ENCODE peak calls at places on chromosomes 12 and 14, in seven cellular contexts. A, E, V, H, Z, J and M are unnamed samples.

GRCh38 chr12:80195737-80196136 is 96.4 kb downstream of the OTOGL start:
- DNase-seq in V (no peak), E (no peak), A (no peak), Z (no peak), J (no peak), H (no peak), M (no peak)

GRCh38 chr14:102201776-102202175 is 62.1 kb downstream of the WDR20 start:
- DNase-seq in A (no peak), V (no peak), E (no peak), Z (no peak), J (no peak), H (no peak), M (no peak)

GRCh38 chr14:24139272-24139934 is 2.0 kb downstream of the EMC9 start:
- DNase-seq in H (no peak), J (no peak), V (no peak), Z (no peak), A (peak), E (no peak), M (no peak)

GRCh38 chr12:11778703-11779102 is 129.2 kb downstream of the ETV6 start:
- DNase-seq in J (no peak), H (no peak), Z (no peak), V (no peak), A (no peak), E (no peak), M (no peak)

GRCh38 chr14:52868911-52869611 is 77.7 kb upstream of the GNPNAT1 start:
- DNase-seq in A (no peak), H (no peak), Z (no peak), V (no peak), J (no peak), E (no peak), M (no peak)

GRCh38 chr14:69529563-69529962 is 45.0 kb downstream of the PLEKHD1 start:
- DNase-seq in H (no peak), E (no peak), A (no peak), Z (no peak), V (no peak), J (no peak), M (no peak)

GRCh38 chr14:76761198-76761848 is at the start of gene VASH1:
- DNase-seq in A (no peak), E (peak), V (peak), Z (peak), H (no peak), J (peak), M (peak)

GRCh38 chr12:13169255-13169654 is 27.3 kb upstream of the EMP1 start:
- DNase-seq in J (no peak), E (no peak), A (no peak), Z (no peak), H (no peak), V (no peak), M (no peak)

GRCh38 chr14:94345344-94346072 is 22.4 kb upstream of the SERPINA6 start:
- DNase-seq in H (no peak), V (no peak), Z (no peak), E (peak), A (peak), J (no peak), M (no peak)

GRCh38 chr12:3046441-3047200 is 30.6 kb upstream of the TSPAN9 start:
- DNase-seq in E (no peak), Z (no peak), J (peak), H (no peak), A (no peak), V (no peak), M (peak)

GRCh38 chr14:32784408-32784807 is 154.3 kb upstream of the NPAS3 start:
- DNase-seq in A (no peak), J (no peak), V (no peak), H (no peak), Z (no peak), E (no peak), M (no peak)

GRCh38 chr12:121513464-121514183 is 67.2 kb downstream of the KDM2B start:
- DNase-seq in Z (peak), A (peak), H (no peak), V (peak), E (peak), J (peak), M (peak)

GRCh38 chr12:107891967-107892366 is 117.5 kb downstream of the ASCL4 start:
- DNase-seq in V (no peak), J (no peak), E (no peak), Z (peak), A (no peak), H (no peak), M (no peak)

GRCh38 chr14:31842905-31843304 is 234.2 kb upstream of the ARHGAP5 start:
- DNase-seq in J (no peak), V (no peak), Z (no peak), E (no peak), A (no peak), H (no peak), M (no peak)

GRCh38 chr12:103855896-103856657 is 15.0 kb upstream of the NT5DC3 start:
- DNase-seq in Z (no peak), E (no peak), H (no peak), A (no peak), V (no peak), J (no peak), M (no peak)

GRCh38 chr12:67161322-67161918 is 107.7 kb upstream of the CAND1 start:
- DNase-seq in H (no peak), A (peak), J (peak), E (no peak), V (peak), Z (peak), M (no peak)

GRCh38 chr12:56880416-56881035 is 53.7 kb downstream of the SDR9C7 start:
- DNase-seq in H (no peak), A (no peak), J (no peak), V (no peak), Z (no peak), E (no peak), M (no peak)

GRCh38 chr12:108079731-108080130 is 49.4 kb upstream of the WSCD2 start:
- DNase-seq in E (no peak), Z (peak), J (no peak), H (no peak), V (no peak), A (no peak), M (no peak)

GRCh38 chr12:62866451-62867082 is 68.4 kb downstream of the PPM1H start:
- DNase-seq in J (no peak), Z (no peak), A (peak), E (no peak), H (no peak), V (no peak), M (peak)

GRCh38 chr12:9951026-9951652 is 19.0 kb upstream of the CLEC2A start:
- DNase-seq in J (no peak), H (peak), E (no peak), Z (no peak), V (no peak), A (no peak), M (no peak)

GRCh38 chr14:28765907-28766504 is 581 bp upstream of the FOXG1 start:
- DNase-seq in Z (peak), V (peak), H (no peak), J (peak), A (no peak), E (no peak), M (no peak)

GRCh38 chr12:3604750-3605638 is 114.0 kb downstream of the PRMT8 start:
- DNase-seq in A (no peak), V (peak), E (no peak), H (no peak), J (peak), Z (no peak), M (no peak)

GRCh38 chr14:85336257-85336656 is 193.7 kb upstream of the FLRT2 start:
- DNase-seq in Z (no peak), E (no peak), A (no peak), J (no peak), V (no peak), H (no peak), M (no peak)

GRCh38 chr14:71665781-71666180 is 266.4 kb upstream of the RGS6 start:
- DNase-seq in J (no peak), H (no peak), A (no peak), E (no peak), Z (no peak), V (no peak), M (no peak)

GRCh38 chr14:69921052-69921451 is 41.8 kb downstream of the SMOC1 start:
- DNase-seq in Z (no peak), V (no peak), A (no peak), E (no peak), H (no peak), J (no peak), M (no peak)

GRCh38 chr12:115840159-115840558 is 437.3 kb downstream of the MED13L start:
- DNase-seq in H (no peak), Z (no peak), E (no peak), V (no peak), J (no peak), A (peak), M (no peak)

GRCh38 chr12:41743835-41744234 is 400.8 kb downstream of the GXYLT1 start:
- DNase-seq in A (peak), Z (no peak), H (no peak), E (no peak), J (no peak), V (no peak), M (no peak)

GRCh38 chr14:56817396-56817921 is 7.2 kb upstream of the OTX2 start:
- DNase-seq in V (no peak), J (peak), Z (no peak), E (no peak), H (no peak), A (no peak), M (no peak)

GRCh38 chr14:68979722-68980552 is 835 bp upstream of the ACTN1 start:
- DNase-seq in E (no peak), Z (peak), A (no peak), H (no peak), V (no peak), J (peak), M (peak)

GRCh38 chr12:69479675-69480074 is 9.5 kb downstream of the FRS2 start:
- DNase-seq in E (no peak), J (no peak), H (no peak), Z (no peak), V (no peak), A (no peak), M (no peak)

GRCh38 chr12:5068126-5068525 is 24.4 kb downstream of the KCNA5 start:
- DNase-seq in H (no peak), E (no peak), Z (no peak), V (no peak), A (no peak), J (no peak), M (no peak)

GRCh38 chr14:105480807-105481801 is 5.6 kb upstream of the CRIP1 start:
- DNase-seq in V (peak), E (peak), A (peak), H (no peak), Z (peak), J (peak), M (peak)

GRCh38 chr12:67590122-67590795 is 58.3 kb upstream of the DYRK2 start:
- DNase-seq in H (no peak), A (no peak), V (peak), E (no peak), J (no peak), Z (no peak), M (no peak)

GRCh38 chr14:89915114-89915878 is 39.2 kb downstream of the EFCAB11 start:
- DNase-seq in A (peak), H (peak), V (peak), J (peak), Z (peak), E (peak), M (peak)

GRCh38 chr14:102323102-102323501 is 3.6 kb downstream of the ZNF839 start:
- DNase-seq in E (peak), V (peak), A (peak), Z (no peak), H (no peak), J (no peak), M (peak)

DNA sequence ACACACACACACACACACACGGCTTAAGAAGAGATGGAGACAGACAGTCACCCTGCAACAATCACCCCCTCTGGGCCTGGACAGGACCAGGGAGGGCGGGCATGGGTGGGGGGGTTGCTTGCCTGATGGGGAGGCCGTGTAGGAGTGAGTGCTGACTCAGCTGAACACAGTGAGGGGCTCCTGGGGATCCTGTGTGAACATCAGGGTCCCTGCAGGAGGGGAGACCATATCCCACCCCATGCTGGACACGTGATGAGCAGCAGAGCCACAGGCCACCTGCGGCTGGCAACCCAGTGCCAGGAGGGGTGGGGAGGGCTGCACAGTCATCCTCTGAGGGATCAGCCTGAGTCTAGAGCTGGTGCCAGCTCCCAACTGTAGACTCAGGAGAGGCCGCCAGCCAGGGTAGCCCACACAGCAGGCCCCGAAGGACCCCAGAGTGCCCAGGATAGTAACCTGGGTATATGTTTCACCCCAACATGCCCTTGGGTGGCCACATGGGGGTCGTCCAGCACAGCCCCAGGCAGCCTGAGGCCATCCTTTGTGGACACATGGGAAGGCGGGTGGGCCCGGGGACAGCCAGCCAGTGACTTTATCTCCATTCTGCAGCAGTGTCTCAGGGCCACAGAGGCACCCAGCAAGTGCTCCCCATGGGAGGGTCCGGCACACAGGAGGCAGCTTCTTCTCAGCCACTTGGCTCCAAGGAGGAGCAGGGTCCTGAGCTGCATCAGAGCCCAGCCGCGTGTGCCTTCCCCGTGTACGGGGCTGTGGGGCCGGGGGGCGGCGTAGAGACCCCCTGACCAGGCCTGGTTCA is 73.7 kb upstream of the SFSWAP start:
- DNase-seq in E (no peak), A (no peak), Z (peak), H (no peak), J (no peak), V (no peak), M (no peak)
- TF ChIP-seq JUND in E (no peak), A (no peak), Z (no peak), H (no peak), J (no peak), V (no peak), M (no peak)

GRCh38 chr14:67569651-67570290 is 30.3 kb downstream of the PIGH start:
- DNase-seq in E (no peak), J (no peak), H (no peak), Z (no peak), V (no peak), A (no peak), M (no peak)
- TF ChIP-seq JUND in E (no peak), J (no peak), H (no peak), Z (no peak), V (no peak), A (no peak), M (no peak)

GRCh38 chr12:120110550-120111501 is 5.7 kb downstream of the RAB35 start:
- DNase-seq in A (no peak), J (peak), V (no peak), E (no peak), Z (no peak), H (no peak), M (no peak)
- TF ChIP-seq JUND in A (no peak), J (no peak), V (no peak), E (no peak), Z (no peak), H (no peak), M (no peak)

GRCh38 chr14:75295491-75296338 is 17.1 kb downstream of the FOS start:
- DNase-seq in V (peak), E (no peak), J (peak), H (no peak), Z (peak), A (no peak), M (peak)

GRCh38 chr14:75295061-75295461 is 16.4 kb downstream of the FOS start:
- DNase-seq in V (peak), A (no peak), H (no peak), Z (peak), E (no peak), J (peak), M (no peak)

GRCh38 chr14:75292886-75293285 is 14.3 kb downstream of the FOS start:
- DNase-seq in H (no peak), Z (no peak), A (no peak), J (no peak), V (no peak), E (no peak), M (no peak)

GRCh38 chr14:75293920-75294648 is 15.5 kb downstream of the FOS start:
- DNase-seq in A (peak), Z (peak), V (peak), H (no peak), E (peak), J (peak), M (peak)

GRCh38 chr14:75294649-75295033 is 16.0 kb downstream of the FOS start:
- DNase-seq in Z (no peak), J (no peak), E (no peak), A (no peak), V (peak), H (no peak), M (no peak)
- TF ChIP-seq JUND in Z (no peak), J (no peak), E (no peak), A (no peak), V (no peak), H (no peak), M (no peak)

GRCh38 chr12:112148031-112148513 is 22.7 kb downstream of the TRAFD1 start:
- DNase-seq in E (no peak), Z (no peak), V (no peak), H (no peak), J (no peak), A (no peak), M (peak)
- TF ChIP-seq JUND in E (no peak), Z (no peak), V (no peak), H (no peak), J (no peak), A (no peak), M (no peak)